ENCODE peak calls at places on chromosomes 3 and 15, in ten cellular contexts. One of them, this sample, is unnamed.

GRCh38 chr3:161560006-161560637 is 63.5 kb downstream of the OTOL1 start:
- DNase-seq in endothelial cell: peak
- DNase-seq in psoas muscle: no peak
- DNase-seq in ascending aorta: no peak
- DNase-seq in thoracic aorta: no peak
- DNase-seq in ovary: no peak
- DNase-seq in RWPE2: no peak
- DNase-seq in heart left ventricle: peak
- DNase-seq in CD8-positive, alpha-beta T cell: no peak
- DNase-seq in GM23338: peak
- DNase-seq in this sample: peak

GRCh38 chr3:32181370-32181769 is 57.1 kb upstream of the CMTM8 start:
- DNase-seq in ascending aorta: no peak
- DNase-seq in GM23338: no peak
- DNase-seq in thoracic aorta: no peak
- DNase-seq in ovary: no peak
- DNase-seq in RWPE2: no peak
- DNase-seq in CD8-positive, alpha-beta T cell: no peak
- DNase-seq in endothelial cell: no peak
- DNase-seq in psoas muscle: no peak
- DNase-seq in heart left ventricle: no peak
- DNase-seq in this sample: no peak

GRCh38 chr3:17479681-17480405 is 262.6 kb downstream of the TBC1D5 start:
- DNase-seq in GM23338: no peak
- DNase-seq in psoas muscle: no peak
- DNase-seq in ovary: peak
- DNase-seq in RWPE2: no peak
- DNase-seq in endothelial cell: no peak
- DNase-seq in heart left ventricle: no peak
- DNase-seq in CD8-positive, alpha-beta T cell: peak
- DNase-seq in thoracic aorta: no peak
- DNase-seq in ascending aorta: no peak
- DNase-seq in this sample: no peak

GRCh38 chr3:27312044-27312668 is 57.0 kb downstream of the NEK10 start:
- DNase-seq in GM23338: peak
- DNase-seq in endothelial cell: peak
- DNase-seq in ovary: no peak
- DNase-seq in RWPE2: no peak
- DNase-seq in CD8-positive, alpha-beta T cell: no peak
- DNase-seq in thoracic aorta: no peak
- DNase-seq in ascending aorta: no peak
- DNase-seq in heart left ventricle: no peak
- DNase-seq in psoas muscle: no peak
- DNase-seq in this sample: no peak

GRCh38 chr3:134323966-134324962 is 50.0 kb downstream of the AMOTL2 start:
- DNase-seq in ascending aorta: no peak
- DNase-seq in thoracic aorta: no peak
- DNase-seq in psoas muscle: no peak
- DNase-seq in heart left ventricle: no peak
- DNase-seq in RWPE2: no peak
- DNase-seq in CD8-positive, alpha-beta T cell: no peak
- DNase-seq in GM23338: no peak
- DNase-seq in endothelial cell: no peak
- DNase-seq in ovary: no peak
- DNase-seq in this sample: no peak

GRCh38 chr3:87247086-87247781 is 20.1 kb downstream of the CHMP2B start:
- DNase-seq in thoracic aorta: no peak
- DNase-seq in RWPE2: no peak
- DNase-seq in ovary: no peak
- DNase-seq in GM23338: no peak
- DNase-seq in CD8-positive, alpha-beta T cell: no peak
- DNase-seq in heart left ventricle: no peak
- DNase-seq in ascending aorta: no peak
- DNase-seq in endothelial cell: no peak
- DNase-seq in psoas muscle: no peak
- DNase-seq in this sample: no peak

GRCh38 chr3:150798122-150798618 is 35.2 kb upstream of the SIAH2 start:
- DNase-seq in GM23338: peak
- DNase-seq in heart left ventricle: no peak
- DNase-seq in thoracic aorta: no peak
- DNase-seq in ascending aorta: no peak
- DNase-seq in RWPE2: no peak
- DNase-seq in CD8-positive, alpha-beta T cell: no peak
- DNase-seq in ovary: no peak
- DNase-seq in endothelial cell: peak
- DNase-seq in psoas muscle: no peak
- DNase-seq in this sample: peak

GRCh38 chr3:64242435-64242834 is 17.2 kb upstream of the PRICKLE2 start:
- DNase-seq in heart left ventricle: no peak
- DNase-seq in endothelial cell: no peak
- DNase-seq in RWPE2: no peak
- DNase-seq in psoas muscle: no peak
- DNase-seq in thoracic aorta: no peak
- DNase-seq in ascending aorta: no peak
- DNase-seq in ovary: peak
- DNase-seq in CD8-positive, alpha-beta T cell: no peak
- DNase-seq in GM23338: no peak
- DNase-seq in this sample: no peak

GRCh38 chr15:81163961-81164800 is 30.1 kb downstream of the CFAP161 start:
- DNase-seq in GM23338: no peak
- DNase-seq in ovary: no peak
- DNase-seq in RWPE2: no peak
- DNase-seq in CD8-positive, alpha-beta T cell: no peak
- DNase-seq in heart left ventricle: no peak
- DNase-seq in ascending aorta: no peak
- DNase-seq in thoracic aorta: no peak
- DNase-seq in endothelial cell: no peak
- DNase-seq in psoas muscle: no peak
- DNase-seq in this sample: no peak

GRCh38 chr3:89300976-89301375 is 193.6 kb downstream of the EPHA3 start:
- DNase-seq in CD8-positive, alpha-beta T cell: no peak
- DNase-seq in RWPE2: no peak
- DNase-seq in GM23338: no peak
- DNase-seq in heart left ventricle: no peak
- DNase-seq in ascending aorta: no peak
- DNase-seq in endothelial cell: no peak
- DNase-seq in ovary: no peak
- DNase-seq in psoas muscle: no peak
- DNase-seq in thoracic aorta: no peak
- DNase-seq in this sample: no peak

GRCh38 chr3:58173029-58173669 is 37.6 kb downstream of the DNASE1L3 start:
- DNase-seq in CD8-positive, alpha-beta T cell: no peak
- DNase-seq in thoracic aorta: no peak
- DNase-seq in psoas muscle: no peak
- DNase-seq in GM23338: peak
- DNase-seq in endothelial cell: no peak
- DNase-seq in ascending aorta: no peak
- DNase-seq in ovary: no peak
- DNase-seq in RWPE2: no peak
- DNase-seq in heart left ventricle: no peak
- DNase-seq in this sample: no peak

GRCh38 chr3:48466386-48467109 is 20.0 kb downstream of the ATRIP start:
- DNase-seq in ascending aorta: no peak
- DNase-seq in RWPE2: no peak
- DNase-seq in GM23338: no peak
- DNase-seq in thoracic aorta: no peak
- DNase-seq in ovary: peak
- DNase-seq in heart left ventricle: no peak
- DNase-seq in CD8-positive, alpha-beta T cell: peak
- DNase-seq in endothelial cell: no peak
- DNase-seq in psoas muscle: no peak
- DNase-seq in this sample: peak

GRCh38 chr3:193605876-193606275 is 12.9 kb downstream of the OPA1 start:
- DNase-seq in ascending aorta: no peak
- DNase-seq in ovary: no peak
- DNase-seq in thoracic aorta: no peak
- DNase-seq in GM23338: peak
- DNase-seq in endothelial cell: peak
- DNase-seq in psoas muscle: no peak
- DNase-seq in RWPE2: no peak
- DNase-seq in CD8-positive, alpha-beta T cell: peak
- DNase-seq in heart left ventricle: no peak
- DNase-seq in this sample: peak

GRCh38 chr3:56800373-56801150 is 1.2 kb downstream of the ARHGEF3 start:
- DNase-seq in CD8-positive, alpha-beta T cell: peak
- DNase-seq in GM23338: no peak
- DNase-seq in RWPE2: no peak
- DNase-seq in heart left ventricle: no peak
- DNase-seq in psoas muscle: no peak
- DNase-seq in endothelial cell: no peak
- DNase-seq in ovary: no peak
- DNase-seq in thoracic aorta: no peak
- DNase-seq in ascending aorta: no peak
- DNase-seq in this sample: peak

GRCh38 chr3:52827441-52827840 is 3.0 kb downstream of the ITIH4 start:
- DNase-seq in endothelial cell: no peak
- DNase-seq in ovary: no peak
- DNase-seq in psoas muscle: no peak
- DNase-seq in ascending aorta: no peak
- DNase-seq in heart left ventricle: no peak
- DNase-seq in CD8-positive, alpha-beta T cell: no peak
- DNase-seq in GM23338: no peak
- DNase-seq in RWPE2: no peak
- DNase-seq in thoracic aorta: no peak
- DNase-seq in this sample: no peak

GRCh38 chr3:69065318-69065964 is 13.3 kb upstream of the TMF1 start:
- DNase-seq in psoas muscle: no peak
- DNase-seq in endothelial cell: no peak
- DNase-seq in RWPE2: no peak
- DNase-seq in ovary: no peak
- DNase-seq in heart left ventricle: no peak
- DNase-seq in ascending aorta: no peak
- DNase-seq in GM23338: no peak
- DNase-seq in CD8-positive, alpha-beta T cell: no peak
- DNase-seq in thoracic aorta: no peak
- DNase-seq in this sample: no peak

GRCh38 chr3:3127432-3128010 is 781 bp downstream of the TRNT1 start:
- DNase-seq in endothelial cell: no peak
- DNase-seq in heart left ventricle: no peak
- DNase-seq in ascending aorta: no peak
- DNase-seq in GM23338: peak
- DNase-seq in ovary: no peak
- DNase-seq in psoas muscle: no peak
- DNase-seq in thoracic aorta: no peak
- DNase-seq in CD8-positive, alpha-beta T cell: peak
- DNase-seq in RWPE2: no peak
- DNase-seq in this sample: no peak

GRCh38 chr15:68429691-68430470 is 2.1 kb downstream of the ITGA11 start:
- DNase-seq in thoracic aorta: no peak
- DNase-seq in RWPE2: peak
- DNase-seq in heart left ventricle: no peak
- DNase-seq in endothelial cell: no peak
- DNase-seq in CD8-positive, alpha-beta T cell: no peak
- DNase-seq in ascending aorta: no peak
- DNase-seq in ovary: no peak
- DNase-seq in psoas muscle: no peak
- DNase-seq in GM23338: no peak
- DNase-seq in this sample: no peak

GRCh38 chr15:68431792-68432401 is at the start of gene ITGA11:
- DNase-seq in GM23338: peak
- DNase-seq in psoas muscle: peak
- DNase-seq in heart left ventricle: peak
- DNase-seq in CD8-positive, alpha-beta T cell: no peak
- DNase-seq in ovary: peak
- DNase-seq in ascending aorta: no peak
- DNase-seq in thoracic aorta: peak
- DNase-seq in RWPE2: peak
- DNase-seq in endothelial cell: peak
- DNase-seq in this sample: peak

GRCh38 chr15:68430471-68431036 is 1.4 kb downstream of the ITGA11 start:
- DNase-seq in ascending aorta: no peak
- DNase-seq in GM23338: no peak
- DNase-seq in psoas muscle: no peak
- DNase-seq in ovary: no peak
- DNase-seq in endothelial cell: no peak
- DNase-seq in RWPE2: no peak
- DNase-seq in CD8-positive, alpha-beta T cell: no peak
- DNase-seq in thoracic aorta: no peak
- DNase-seq in heart left ventricle: no peak
- DNase-seq in this sample: no peak

GRCh38 chr15:68432665-68433064 is 702 bp upstream of the ITGA11 start:
- DNase-seq in psoas muscle: no peak
- DNase-seq in thoracic aorta: no peak
- DNase-seq in GM23338: no peak
- DNase-seq in endothelial cell: no peak
- DNase-seq in ascending aorta: no peak
- DNase-seq in ovary: no peak
- DNase-seq in heart left ventricle: no peak
- DNase-seq in CD8-positive, alpha-beta T cell: no peak
- DNase-seq in RWPE2: peak
- DNase-seq in this sample: no peak

GRCh38 chr15:68431037-68431791 is 749 bp downstream of the ITGA11 start:
- DNase-seq in RWPE2: peak
- DNase-seq in endothelial cell: peak
- DNase-seq in GM23338: peak
- DNase-seq in ovary: peak
- DNase-seq in thoracic aorta: no peak
- DNase-seq in heart left ventricle: no peak
- DNase-seq in CD8-positive, alpha-beta T cell: no peak
- DNase-seq in psoas muscle: peak
- DNase-seq in ascending aorta: no peak
- DNase-seq in this sample: no peak
- TF ChIP-seq CTCF in RWPE2: no peak
- TF ChIP-seq CTCF in endothelial cell: no peak
- TF ChIP-seq CTCF in GM23338: no peak
- TF ChIP-seq CTCF in ovary: no peak
- TF ChIP-seq CTCF in thoracic aorta: peak
- TF ChIP-seq CTCF in heart left ventricle: no peak
- TF ChIP-seq CTCF in CD8-positive, alpha-beta T cell: no peak
- TF ChIP-seq CTCF in psoas muscle: no peak
- TF ChIP-seq CTCF in ascending aorta: no peak
- TF ChIP-seq CTCF in this sample: no peak

GRCh38 chr3:176663819-176664218 is 533.5 kb downstream of the TBL1XR1 start:
- DNase-seq in RWPE2: no peak
- DNase-seq in ovary: no peak
- DNase-seq in heart left ventricle: no peak
- DNase-seq in GM23338: peak
- DNase-seq in psoas muscle: no peak
- DNase-seq in endothelial cell: no peak
- DNase-seq in thoracic aorta: no peak
- DNase-seq in CD8-positive, alpha-beta T cell: no peak
- DNase-seq in ascending aorta: no peak
- DNase-seq in this sample: no peak
- TF ChIP-seq CTCF in RWPE2: peak
- TF ChIP-seq CTCF in ovary: no peak
- TF ChIP-seq CTCF in heart left ventricle: no peak
- TF ChIP-seq CTCF in GM23338: peak
- TF ChIP-seq CTCF in psoas muscle: peak
- TF ChIP-seq CTCF in endothelial cell: peak
- TF ChIP-seq CTCF in thoracic aorta: peak
- TF ChIP-seq CTCF in CD8-positive, alpha-beta T cell: no peak
- TF ChIP-seq CTCF in ascending aorta: peak
- TF ChIP-seq CTCF in this sample: no peak

GRCh38 chr3:172040078-172040975 is 949 bp downstream of the FNDC3B start:
- DNase-seq in RWPE2: peak
- DNase-seq in ovary: peak
- DNase-seq in ascending aorta: peak
- DNase-seq in GM23338: peak
- DNase-seq in psoas muscle: peak
- DNase-seq in thoracic aorta: peak
- DNase-seq in heart left ventricle: peak
- DNase-seq in endothelial cell: peak
- DNase-seq in CD8-positive, alpha-beta T cell: peak
- DNase-seq in this sample: peak
- TF ChIP-seq CTCF in RWPE2: peak
- TF ChIP-seq CTCF in ovary: no peak
- TF ChIP-seq CTCF in ascending aorta: no peak
- TF ChIP-seq CTCF in GM23338: peak
- TF ChIP-seq CTCF in psoas muscle: peak
- TF ChIP-seq CTCF in thoracic aorta: no peak
- TF ChIP-seq CTCF in heart left ventricle: peak
- TF ChIP-seq CTCF in endothelial cell: no peak
- TF ChIP-seq CTCF in CD8-positive, alpha-beta T cell: no peak
- TF ChIP-seq CTCF in this sample: peak

GRCh38 chr3:166190360-166190759 is 353.1 kb upstream of the BCHE start:
- DNase-seq in CD8-positive, alpha-beta T cell: no peak
- DNase-seq in endothelial cell: no peak
- DNase-seq in ascending aorta: no peak
- DNase-seq in GM23338: peak
- DNase-seq in ovary: no peak
- DNase-seq in psoas muscle: no peak
- DNase-seq in heart left ventricle: no peak
- DNase-seq in RWPE2: no peak
- DNase-seq in thoracic aorta: no peak
- DNase-seq in this sample: no peak
- TF ChIP-seq CTCF in CD8-positive, alpha-beta T cell: no peak
- TF ChIP-seq CTCF in endothelial cell: no peak
- TF ChIP-seq CTCF in ascending aorta: no peak
- TF ChIP-seq CTCF in GM23338: no peak
- TF ChIP-seq CTCF in ovary: no peak
- TF ChIP-seq CTCF in psoas muscle: no peak
- TF ChIP-seq CTCF in heart left ventricle: no peak
- TF ChIP-seq CTCF in RWPE2: no peak
- TF ChIP-seq CTCF in thoracic aorta: no peak
- TF ChIP-seq CTCF in this sample: no peak

This sample was measured in transverse colon.